ENCODE peak calls at places on chromosomes 12 and 14, in nine cellular contexts. O, U, L, D, P, K, M, N and F are unnamed samples.
A peak's percentile ranks its signal among the peaks of the same experiment; 100 is the strongest.

GRCh38 chr12:6285532-6286306 is 24.8 kb upstream of the PLEKHG6 start:
- DNase-seq in P (no peak), U (no peak), D (peak; percentile 89), O (no peak), M (no peak), L (peak; percentile 72), K (no peak), N (no peak), F (no peak)

GRCh38 chr14:61505815-61506809 is 184.7 kb downstream of the PRKCH start:
- DNase-seq in O (peak; percentile 76), U (no peak), L (no peak), P (no peak), K (peak; percentile 89), D (peak; percentile 71), M (no peak), N (no peak), F (peak; percentile 95)

GRCh38 chr14:68976160-68977067 is 2.7 kb downstream of the ACTN1 start:
- DNase-seq in N (no peak), P (no peak), L (no peak), M (no peak), K (peak; percentile 48), O (no peak), U (no peak), D (peak; percentile 48), F (no peak)

GRCh38 chr12:120874547-120875245 is 29.5 kb downstream of the SPPL3 start:
- DNase-seq in O (no peak), N (no peak), L (no peak), M (no peak), U (no peak), P (no peak), D (no peak), K (no peak), F (no peak)

GRCh38 chr12:104334581-104334980 is 31.0 kb downstream of the EID3 start:
- DNase-seq in K (no peak), O (no peak), D (no peak), U (no peak), N (no peak), P (no peak), L (no peak), M (no peak), F (no peak)

GRCh38 chr14:70655110-70655826 is 13.6 kb downstream of the TTC9 start:
- DNase-seq in K (no peak), O (peak; percentile 36), D (no peak), U (peak; percentile 67), N (peak; percentile 12), M (no peak), P (no peak), L (no peak), F (no peak)

GRCh38 chr12:4355843-4356327 is 23.6 kb downstream of the FGF23 start:
- DNase-seq in N (peak; percentile 17), O (peak; percentile 88), L (peak; percentile 36), U (no peak), M (peak; percentile 33), D (peak; percentile 8), K (peak; percentile 27), P (peak; percentile 11), F (no peak)

GRCh38 chr12:124024263-124024678 is 51.3 kb downstream of the ZNF664 start:
- DNase-seq in L (no peak), K (peak; percentile 80), M (no peak), U (no peak), D (no peak), N (no peak), O (no peak), P (peak; percentile 66), F (no peak)

GRCh38 chr12:65720136-65720535 is 104.1 kb upstream of the HMGA2 start:
- DNase-seq in P (no peak), L (peak; percentile 85), D (peak; percentile 42), N (no peak), M (no peak), U (no peak), K (peak; percentile 87), O (peak; percentile 43), F (peak; percentile 87)

GRCh38 chr14:27190286-27190685 is 592.5 kb upstream of the NOVA1 start:
- DNase-seq in L (no peak), D (no peak), N (no peak), U (no peak), K (no peak), O (no peak), P (no peak), M (no peak), F (no peak)

GRCh38 chr12:24537241-24537860 is 411.6 kb downstream of the BCAT1 start:
- DNase-seq in D (no peak), O (no peak), P (no peak), M (no peak), N (no peak), L (peak; percentile 45), K (no peak), U (no peak), F (no peak)

GRCh38 chr12:117408161-117408791 is 46.9 kb upstream of the NOS1 start:
- DNase-seq in P (no peak), M (peak; percentile 4), N (no peak), D (no peak), U (no peak), K (peak; percentile 80), O (no peak), L (peak; percentile 33), F (peak; percentile 2)

GRCh38 chr12:49838973-49839633 is 3.8 kb downstream of the BCDIN3D start:
- DNase-seq in N (no peak), O (peak; percentile 34), U (no peak), M (no peak), P (peak; percentile 31), K (peak; percentile 45), L (peak; percentile 46), D (peak; percentile 35), F (no peak)

GRCh38 chr14:105355850-105356604 is 41.5 kb downstream of the PACS2 start:
- DNase-seq in P (no peak), K (no peak), N (no peak), U (no peak), D (no peak), M (no peak), L (no peak), O (no peak), F (no peak)

GRCh38 chr14:77041837-77042557 is 13.5 kb upstream of the IRF2BPL start:
- DNase-seq in L (peak; percentile 98), D (peak; percentile 98), M (peak; percentile 67), P (peak; percentile 44), U (no peak), N (no peak), K (peak; percentile 92), O (no peak), F (no peak)

GRCh38 chr12:120581998-120582397 is 796 bp upstream of the POP5 start:
- DNase-seq in U (no peak), D (peak; percentile 10), P (no peak), M (no peak), L (peak; percentile 29), K (peak; percentile 35), N (no peak), O (no peak), F (no peak)

GRCh38 chr12:82326905-82327503 is 31.2 kb downstream of the CCDC59 start:
- DNase-seq in M (peak; percentile 26), N (no peak), D (peak; percentile 28), U (no peak), K (peak; percentile 8), L (peak; percentile 25), P (peak; percentile 17), O (no peak), F (no peak)

GRCh38 chr14:65191716-65192115 is 89.4 kb upstream of the MAX start:
- DNase-seq in D (no peak), M (no peak), L (no peak), P (no peak), K (no peak), U (no peak), O (peak; percentile 50), N (no peak), F (no peak)

GRCh38 chr14:104592785-104593184 is 11.8 kb downstream of the TMEM179 start:
- DNase-seq in N (no peak), U (no peak), L (no peak), M (no peak), O (no peak), D (no peak), K (no peak), P (no peak), F (no peak)

GRCh38 chr12:56766535-56766934 is 3.4 kb downstream of the HSD17B6 start:
- DNase-seq in P (no peak), N (no peak), K (no peak), D (no peak), O (peak; percentile 23), M (no peak), U (peak; percentile 55), L (no peak), F (no peak)

GRCh38 chr14:68250950-68251765 is 431.6 kb downstream of the RAD51B start:
- DNase-seq in N (no peak), K (peak; percentile 32), U (no peak), P (peak; percentile 29), L (no peak), D (no peak), M (peak; percentile 12), O (no peak), F (no peak)

GRCh38 chr12:114339626-114340025 is 66.3 kb downstream of the TBX5 start:
- DNase-seq in U (no peak), K (peak; percentile 27), L (peak; percentile 15), D (peak; percentile 90), P (no peak), M (no peak), O (no peak), N (no peak), F (no peak)